ENCODE peak calls at places on chromosomes 2 and 18, in nine cellular contexts. One of them, this sample, is unnamed.

GRCh38 chr2:147558620-147559019 is 286.2 kb upstream of the ACVR2A start:
- DNase-seq in astrocyte of the cerebellum: no peak
- DNase-seq in stimulated activated naive B cell treated with anti-CD40 and anti-IgM and Interleukin-4, amounts not matched to agents 10 μg/mL and 1 μg/mL and 100 μg/mL, for 72 hours: no peak
- DNase-seq in cardiac septum: no peak
- DNase-seq in hepatocyte: no peak
- DNase-seq in lower lobe of right lung: no peak
- DNase-seq in uterus: no peak
- DNase-seq in mesothelial cell of epicardium: no peak
- DNase-seq in hypothalamus: no peak
- DNase-seq in this sample: no peak

GRCh38 chr2:71800106-71800809 is 346.9 kb downstream of the DYSF start:
- DNase-seq in astrocyte of the cerebellum: no peak
- DNase-seq in stimulated activated naive B cell treated with anti-CD40 and anti-IgM and Interleukin-4, amounts not matched to agents 10 μg/mL and 1 μg/mL and 100 μg/mL, for 72 hours: no peak
- DNase-seq in cardiac septum: peak
- DNase-seq in hepatocyte: no peak
- DNase-seq in lower lobe of right lung: no peak
- DNase-seq in uterus: no peak
- DNase-seq in mesothelial cell of epicardium: peak
- DNase-seq in hypothalamus: no peak
- DNase-seq in this sample: no peak

GRCh38 chr2:200703132-200703925 is 108.4 kb upstream of the BZW1 start:
- DNase-seq in astrocyte of the cerebellum: peak
- DNase-seq in stimulated activated naive B cell treated with anti-CD40 and anti-IgM and Interleukin-4, amounts not matched to agents 10 μg/mL and 1 μg/mL and 100 μg/mL, for 72 hours: no peak
- DNase-seq in cardiac septum: no peak
- DNase-seq in hepatocyte: peak
- DNase-seq in lower lobe of right lung: no peak
- DNase-seq in uterus: no peak
- DNase-seq in mesothelial cell of epicardium: no peak
- DNase-seq in hypothalamus: no peak
- DNase-seq in this sample: peak

GRCh38 chr2:229226372-229226771 is 44.7 kb downstream of the PID1 start:
- DNase-seq in astrocyte of the cerebellum: no peak
- DNase-seq in stimulated activated naive B cell treated with anti-CD40 and anti-IgM and Interleukin-4, amounts not matched to agents 10 μg/mL and 1 μg/mL and 100 μg/mL, for 72 hours: no peak
- DNase-seq in cardiac septum: no peak
- DNase-seq in hepatocyte: no peak
- DNase-seq in lower lobe of right lung: no peak
- DNase-seq in uterus: peak
- DNase-seq in mesothelial cell of epicardium: no peak
- DNase-seq in hypothalamus: no peak
- DNase-seq in this sample: no peak

GRCh38 chr18:61400714-61401113 is 67.5 kb downstream of the CDH20 start:
- DNase-seq in astrocyte of the cerebellum: peak
- DNase-seq in stimulated activated naive B cell treated with anti-CD40 and anti-IgM and Interleukin-4, amounts not matched to agents 10 μg/mL and 1 μg/mL and 100 μg/mL, for 72 hours: no peak
- DNase-seq in cardiac septum: no peak
- DNase-seq in hepatocyte: no peak
- DNase-seq in lower lobe of right lung: no peak
- DNase-seq in uterus: no peak
- DNase-seq in mesothelial cell of epicardium: no peak
- DNase-seq in hypothalamus: no peak
- DNase-seq in this sample: no peak

GRCh38 chr2:55019547-55020258 is 30.5 kb downstream of the RTN4 start:
- DNase-seq in astrocyte of the cerebellum: no peak
- DNase-seq in stimulated activated naive B cell treated with anti-CD40 and anti-IgM and Interleukin-4, amounts not matched to agents 10 μg/mL and 1 μg/mL and 100 μg/mL, for 72 hours: no peak
- DNase-seq in cardiac septum: no peak
- DNase-seq in hepatocyte: no peak
- DNase-seq in lower lobe of right lung: no peak
- DNase-seq in uterus: no peak
- DNase-seq in mesothelial cell of epicardium: no peak
- DNase-seq in hypothalamus: no peak
- DNase-seq in this sample: no peak

GRCh38 chr2:71746946-71747501 is 293.7 kb downstream of the DYSF start:
- DNase-seq in astrocyte of the cerebellum: no peak
- DNase-seq in stimulated activated naive B cell treated with anti-CD40 and anti-IgM and Interleukin-4, amounts not matched to agents 10 μg/mL and 1 μg/mL and 100 μg/mL, for 72 hours: no peak
- DNase-seq in cardiac septum: no peak
- DNase-seq in hepatocyte: no peak
- DNase-seq in lower lobe of right lung: peak
- DNase-seq in uterus: peak
- DNase-seq in mesothelial cell of epicardium: no peak
- DNase-seq in hypothalamus: no peak
- DNase-seq in this sample: no peak

GRCh38 chr2:138059967-138060635 is 95.8 kb downstream of the HNMT start:
- DNase-seq in astrocyte of the cerebellum: peak
- DNase-seq in stimulated activated naive B cell treated with anti-CD40 and anti-IgM and Interleukin-4, amounts not matched to agents 10 μg/mL and 1 μg/mL and 100 μg/mL, for 72 hours: no peak
- DNase-seq in cardiac septum: no peak
- DNase-seq in hepatocyte: no peak
- DNase-seq in lower lobe of right lung: no peak
- DNase-seq in uterus: peak
- DNase-seq in mesothelial cell of epicardium: no peak
- DNase-seq in hypothalamus: no peak
- DNase-seq in this sample: no peak

GRCh38 chr2:229270551-229271410 is at the start of gene PID1:
- DNase-seq in astrocyte of the cerebellum: peak
- DNase-seq in stimulated activated naive B cell treated with anti-CD40 and anti-IgM and Interleukin-4, amounts not matched to agents 10 μg/mL and 1 μg/mL and 100 μg/mL, for 72 hours: no peak
- DNase-seq in cardiac septum: no peak
- DNase-seq in hepatocyte: peak
- DNase-seq in lower lobe of right lung: peak
- DNase-seq in uterus: peak
- DNase-seq in mesothelial cell of epicardium: peak
- DNase-seq in hypothalamus: no peak
- DNase-seq in this sample: no peak